ENCODE peak calls at places on chromosome 5, in seven cellular contexts. B is lower leg skin, D is heart left ventricle, T is IMR-90, S is A549, F is right lobe of liver, Z is NB4. Y is an unnamed sample.

GRCh38 chr5:105872569-105873270 is 1798.0 kb downstream of the EFNA5 start:
- DNase-seq in S (no peak), Z (no peak), B (no peak), D (no peak), F (no peak), T (no peak), Y (no peak)

GRCh38 chr5:59328801-59329296 is 564.7 kb downstream of the PDE4D start:
- DNase-seq in D (peak), B (no peak), T (peak), S (peak), F (no peak), Z (no peak), Y (no peak)

GRCh38 chr5:5767286-5767928 is 344.9 kb downstream of the ICE1 start:
- DNase-seq in F (peak), S (no peak), B (no peak), T (no peak), Z (no peak), D (peak), Y (no peak)

GRCh38 chr5:107806705-107807104 is 136.0 kb upstream of the EFNA5 start:
- DNase-seq in D (no peak), B (no peak), T (peak), F (no peak), Z (no peak), S (peak), Y (no peak)

GRCh38 chr5:141729387-141730006 is 47.5 kb upstream of the ARAP3 start:
- DNase-seq in D (no peak), S (no peak), Z (no peak), B (no peak), F (no peak), T (no peak), Y (no peak)

GRCh38 chr5:132007399-132008162 is 3.9 kb downstream of the ACSL6 start:
- DNase-seq in Z (peak), D (peak), F (peak), S (peak), B (peak), T (peak), Y (peak)

GRCh38 chr5:145598184-145598583 is 237.0 kb downstream of the PRELID2 start:
- DNase-seq in T (no peak), F (no peak), B (no peak), S (no peak), D (no peak), Z (no peak), Y (no peak)

GRCh38 chr5:77396017-77396416 is 96.1 kb downstream of the WDR41 start:
- DNase-seq in F (no peak), Z (no peak), B (no peak), T (no peak), S (no peak), D (no peak), Y (no peak)

GRCh38 chr5:26690511-26690910 is 347.9 kb downstream of the CDH9 start:
- DNase-seq in T (no peak), S (no peak), B (no peak), F (no peak), Z (no peak), D (no peak), Y (no peak)

GRCh38 chr5:73317523-73317922 is 131.1 kb downstream of the FOXD1 start:
- DNase-seq in Z (no peak), D (no peak), T (no peak), B (no peak), S (no peak), F (no peak), Y (no peak)

GRCh38 chr5:14914603-14915277 is 43.2 kb upstream of the ANKH start:
- DNase-seq in B (no peak), D (no peak), F (no peak), Z (no peak), T (peak), S (no peak), Y (no peak)

GRCh38 chr5:179323026-179323571 is 22.2 kb downstream of the ADAMTS2 start:
- DNase-seq in D (no peak), F (peak), B (peak), T (no peak), S (no peak), Z (no peak), Y (no peak)

GRCh38 chr5:34044950-34045525 is 2.0 kb upstream of the C1QTNF3 start:
- DNase-seq in F (no peak), T (no peak), B (no peak), Z (no peak), D (no peak), S (no peak), Y (no peak)

GRCh38 chr5:66307647-66308257 is 163.7 kb downstream of the SREK1 start:
- DNase-seq in B (no peak), S (peak), F (no peak), Z (peak), T (peak), D (no peak), Y (no peak)

GRCh38 chr5:132010645-132011560 is 555 bp downstream of the ACSL6 start:
- DNase-seq in D (no peak), Z (no peak), S (no peak), T (no peak), F (peak), B (peak), Y (no peak)

GRCh38 chr5:175752826-175753535 is 95.1 kb downstream of the HRH2 start:
- DNase-seq in Z (no peak), D (no peak), F (no peak), T (no peak), S (no peak), B (peak), Y (no peak)

GRCh38 chr5:133398646-133399081 is 213.7 kb downstream of the FSTL4 start:
- DNase-seq in F (no peak), D (no peak), Z (no peak), B (peak), T (no peak), S (no peak), Y (no peak)

GRCh38 chr5:139644001-139644456 is 4.1 kb upstream of the CXXC5 start:
- DNase-seq in D (peak), B (peak), S (no peak), Z (no peak), F (peak), T (no peak), Y (no peak)

GRCh38 chr5:59485104-59485503 is 408.4 kb downstream of the PDE4D start:
- DNase-seq in B (no peak), D (no peak), Z (no peak), F (no peak), T (no peak), S (no peak), Y (no peak)

GRCh38 chr5:150329038-150329437 is 26.3 kb upstream of the ARSI start:
- DNase-seq in B (no peak), D (no peak), S (no peak), Z (no peak), F (no peak), T (no peak), Y (no peak)

DNA sequence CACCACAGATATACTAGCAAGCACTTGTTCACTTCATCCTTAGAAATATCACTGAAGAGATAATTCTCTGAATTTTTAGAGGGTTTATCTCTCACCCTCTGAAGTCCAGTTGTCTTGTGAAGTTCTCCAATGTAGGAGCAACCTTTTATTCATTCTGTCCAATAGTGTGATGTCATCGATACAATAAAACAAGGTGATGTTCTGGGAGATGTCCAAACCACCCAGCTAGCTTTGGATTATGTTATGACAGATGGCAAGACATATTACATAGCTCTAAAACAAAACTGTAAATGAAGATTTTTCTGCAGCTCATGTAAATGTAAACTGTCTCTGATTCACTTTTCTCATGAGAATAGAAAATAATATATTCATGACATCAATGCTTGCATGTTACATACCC is 172.5 kb upstream of the CDH12 start:
- DNase-seq in F (no peak), T (no peak), B (no peak), D (no peak), Z (no peak), S (no peak), Y (no peak)
- H3K4me3 ChIP-seq in F (no peak), T (no peak), B (no peak), D (no peak), Z (no peak), S (no peak), Y (no peak)

DNA sequence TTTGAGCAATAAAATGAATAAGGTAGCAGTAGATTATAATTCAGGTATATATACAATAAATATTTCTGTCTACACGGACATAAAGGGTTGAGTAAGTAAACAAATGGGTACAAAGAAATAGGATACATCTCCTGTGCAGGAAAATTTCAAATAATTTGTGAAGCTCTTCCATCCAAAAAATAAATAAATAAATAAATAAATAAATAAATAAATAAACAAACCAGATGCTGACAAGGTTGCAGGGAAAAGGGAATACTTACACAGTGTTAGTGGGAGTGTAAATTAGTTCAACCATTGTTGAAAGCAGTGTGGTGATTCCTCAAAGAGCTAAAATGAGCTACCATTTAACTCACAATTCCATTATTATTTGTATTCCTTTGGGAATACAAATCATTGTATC is 227.3 kb upstream of the CDH18 start:
- DNase-seq in B (no peak), D (no peak), T (no peak), F (no peak), S (no peak), Z (no peak), Y (no peak)
- TF ChIP-seq POLR2A in B (no peak), D (no peak), T (no peak), F (no peak), S (no peak), Z (no peak), Y (no peak)

GRCh38 chr5:174692381-174692780 is 32.0 kb upstream of the MSX2 start:
- DNase-seq in S (no peak), Z (no peak), F (no peak), D (no peak), T (no peak), B (no peak), Y (no peak)
- H3K4me3 ChIP-seq in S (no peak), Z (no peak), F (no peak), D (no peak), T (no peak), B (no peak), Y (no peak)

GRCh38 chr5:135826994-135827671 is 7.3 kb upstream of the SLC25A48 start:
- DNase-seq in D (no peak), B (no peak), F (peak), S (no peak), Z (no peak), T (no peak), Y (no peak)
- TF ChIP-seq POLR2A in D (no peak), B (no peak), F (no peak), S (no peak), Z (no peak), T (no peak), Y (no peak)